ENCODE peak calls at places on chromosomes 2 and 18, in four cellular contexts. C is GM12878, G is HCT116, R is ovary. S is an unnamed sample.

GRCh38 chr2:27284989-27285388 is 2.8 kb downstream of the TRIM54 start:
- DNase-seq in C (no peak), G (no peak), R (no peak), S (no peak)

GRCh38 chr2:144703852-144704324 is 184.0 kb upstream of the ZEB2 start:
- DNase-seq in C (no peak), G (peak; percentile 3), R (no peak), S (peak; percentile 71)

GRCh38 chr2:176139170-176139611 is 9.7 kb downstream of the HOXD8 start:
- DNase-seq in C (no peak), G (no peak), R (peak; percentile 62), S (no peak)

GRCh38 chr18:70234667-70235459 is 29.4 kb upstream of the RTTN start:
- DNase-seq in C (no peak), G (no peak), R (no peak), S (no peak)

GRCh38 chr2:62999905-63000304 is 50.7 kb upstream of the OTX1 start:
- DNase-seq in C (no peak), G (no peak), R (no peak), S (no peak)

GRCh38 chr2:61368687-61369665 is 101.9 kb downstream of the USP34 start:
- DNase-seq in C (no peak), G (no peak), R (no peak), S (no peak)

GRCh38 chr2:109549016-109549595 is 64.7 kb downstream of the SEPTIN10 start:
- DNase-seq in C (no peak), G (no peak), R (no peak), S (no peak)

GRCh38 chr18:49212819-49213218 is 247.6 kb downstream of the DYM start:
- DNase-seq in C (no peak), G (no peak), R (no peak), S (no peak)

GRCh38 chr18:39523281-39523680 is 1957.7 kb upstream of the CELF4 start:
- DNase-seq in C (no peak), G (peak; percentile 40), R (no peak), S (no peak)

GRCh38 chr2:206799083-206799482 is 33.7 kb downstream of the FASTKD2 start:
- DNase-seq in C (no peak), G (no peak), R (no peak), S (no peak)

GRCh38 chr2:29025711-29026110 is 44.6 kb downstream of the TOGARAM2 start:
- DNase-seq in C (no peak), G (no peak), R (no peak), S (no peak)

GRCh38 chr2:237440819-237441281 is 26.9 kb upstream of the COL6A3 start:
- DNase-seq in C (no peak), G (no peak), R (no peak), S (no peak)

GRCh38 chr2:102253753-102254150 is 57.6 kb upstream of the IL1RL1 start:
- DNase-seq in C (no peak), G (no peak), R (no peak), S (no peak)

GRCh38 chr2:236870401-236870800 is 215.3 kb upstream of the COPS8 start:
- DNase-seq in C (no peak), G (no peak), R (no peak), S (no peak)

GRCh38 chr2:133421516-133422324 is 146.5 kb downstream of the NCKAP5 start:
- DNase-seq in C (peak; percentile 61), G (no peak), R (no peak), S (no peak)

GRCh38 chr2:151786077-151786476 is 42.1 kb downstream of the ARL5A start:
- DNase-seq in C (no peak), G (no peak), R (no peak), S (no peak)

GRCh38 chr2:101238930-101239759 is 13.5 kb upstream of the CNOT11 start:
- DNase-seq in C (no peak), G (no peak), R (no peak), S (no peak)

DNA sequence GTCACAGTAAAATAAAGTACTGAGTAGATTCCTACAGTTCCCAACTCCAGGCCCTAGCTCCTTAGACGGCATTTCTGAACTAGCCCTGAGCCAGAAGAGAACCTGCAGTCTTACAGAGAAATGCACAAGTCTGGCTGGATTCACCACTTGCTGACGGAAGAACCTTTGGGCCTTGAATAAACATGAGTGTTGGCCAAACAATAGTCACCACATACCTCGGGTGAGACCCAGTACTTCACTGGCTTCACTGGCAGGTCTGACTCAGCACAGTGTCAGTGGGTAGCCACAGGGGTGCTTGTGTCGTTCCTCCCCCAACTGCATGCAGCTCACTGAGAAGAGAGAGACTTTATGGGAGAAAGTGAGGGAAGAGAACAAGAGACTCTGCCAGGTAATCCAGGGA is 88.9 kb downstream of the TMEM185B start:
- DNase-seq in C (no peak), G (peak; percentile 37), R (no peak), S (no peak)
- TF ChIP-seq POLR2A in C (no peak), G (no peak), R (no peak), S (no peak)

DNA sequence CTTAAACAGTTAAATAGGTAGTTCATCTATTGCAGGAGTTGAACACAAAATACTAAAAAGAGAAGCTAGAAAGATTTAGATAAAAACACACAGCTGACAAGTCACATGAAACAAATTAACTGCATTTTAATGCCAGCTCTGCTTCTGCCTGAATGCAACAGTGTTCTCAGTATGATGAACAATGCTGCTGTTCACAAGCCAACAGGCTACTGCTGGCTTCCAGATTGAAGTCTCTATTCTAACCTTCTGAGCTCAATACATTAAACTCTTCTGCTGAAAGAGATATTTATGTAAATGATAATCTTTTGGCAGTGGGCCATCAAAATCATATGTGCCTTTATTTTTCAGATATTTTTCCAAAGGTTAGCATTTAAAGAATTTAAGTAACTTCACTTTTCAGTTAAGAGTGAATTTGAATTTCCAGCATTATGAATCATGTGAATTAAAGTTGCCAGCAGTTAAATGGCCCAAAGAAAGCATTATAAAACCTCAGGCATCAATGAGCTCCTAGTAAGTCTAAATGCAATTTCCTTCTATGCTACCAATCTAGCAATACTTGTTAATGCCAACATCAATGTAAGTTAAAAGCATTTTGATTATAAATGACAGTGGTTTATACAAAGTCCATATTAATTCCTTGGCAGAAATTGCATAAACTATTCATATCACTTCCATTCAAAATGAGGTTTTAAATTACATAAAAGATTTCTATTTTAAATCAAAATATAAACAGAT is 72.4 kb downstream of the ID2 start:
- DNase-seq in C (no peak), G (no peak), R (no peak), S (no peak)
- H3K27ac ChIP-seq in C (no peak overlapping the region), G (no peak overlapping the region), R (no peak overlapping the region), S (no peak overlapping the region)

GRCh38 chr2:219081701-219082331 is 21.1 kb upstream of the IHH start:
- DNase-seq in C (no peak), G (no peak), R (no peak), S (no peak)
- H3K4me1 ChIP-seq in C (peaks cover 13% of the 10 kb centered on the region), G (no peaks in the 10 kb centered on the region), R (no peaks in the 10 kb centered on the region), S (no peaks in the 10 kb centered on the region)

DNA sequence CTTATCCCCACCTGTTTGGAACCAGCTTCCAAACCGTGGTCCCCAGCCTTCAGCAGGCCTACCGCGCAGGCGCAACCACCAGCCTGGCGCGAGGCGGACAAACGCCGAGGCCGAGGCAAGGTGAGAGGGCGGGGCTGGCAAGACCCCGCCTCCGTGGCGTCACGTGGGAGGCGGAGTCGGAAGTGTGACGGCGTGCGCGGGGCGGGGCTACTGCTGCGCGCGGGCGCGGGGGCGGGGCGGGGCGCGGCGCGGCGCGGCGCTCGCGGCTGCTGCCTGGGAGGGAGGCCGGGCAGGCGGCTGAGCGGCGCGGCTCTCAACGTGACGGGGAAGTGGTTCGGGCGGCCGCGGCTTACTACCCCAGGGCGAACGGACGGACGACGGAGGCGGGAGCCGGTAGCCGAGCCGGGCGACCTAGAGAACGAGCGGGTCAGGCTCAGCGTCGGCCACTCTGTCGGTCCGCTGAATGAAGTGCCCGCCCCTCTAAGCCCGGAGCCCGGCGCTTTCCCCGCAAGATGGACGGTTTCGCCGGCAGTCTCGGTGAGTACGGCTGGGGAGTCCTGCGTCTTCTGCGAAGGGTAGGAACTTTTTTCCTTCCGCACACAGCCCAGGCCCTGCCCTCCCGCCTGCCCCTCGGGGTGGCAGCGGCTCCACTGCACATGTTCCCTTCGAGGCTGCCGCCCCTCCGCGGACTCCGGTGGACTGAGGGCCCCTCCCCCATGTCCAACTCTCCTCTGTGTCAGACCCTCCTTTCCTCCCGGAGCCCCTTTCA is at the start of gene EML4:
- DNase-seq in C (peak; percentile 52), G (peak; percentile 75), R (peak; percentile 97), S (peak; percentile 96)
- TF ChIP-seq POLR2A in C (peak; percentile 92), G (peak; percentile 46), R (peak; percentile 81), S (peak; percentile 81)